ENCODE peak calls at places on chromosomes 11 and 22, in eight cellular contexts. One of them, this sample, is unnamed.

GRCh38 chr11:134950692-134951304 is 538.8 kb upstream of the B3GAT1 start:
- DNase-seq in T-cell: no peak
- DNase-seq in adrenal gland: no peak
- DNase-seq in thoracic aorta: no peak
- DNase-seq in T1000: no peak
- DNase-seq in NCI-H460: no peak
- DNase-seq in activated CD8-positive, alpha-beta memory T cell treated with anti-CD3 and anti-CD28 coated beads for 1 hour: no peak
- DNase-seq in cardiac fibroblast: peak
- DNase-seq in this sample: no peak

GRCh38 chr11:9144828-9145227 is 53.4 kb upstream of the SCUBE2 start:
- DNase-seq in T-cell: no peak
- DNase-seq in adrenal gland: no peak
- DNase-seq in thoracic aorta: no peak
- DNase-seq in T1000: no peak
- DNase-seq in NCI-H460: no peak
- DNase-seq in activated CD8-positive, alpha-beta memory T cell treated with anti-CD3 and anti-CD28 coated beads for 1 hour: no peak
- DNase-seq in cardiac fibroblast: no peak
- DNase-seq in this sample: no peak

GRCh38 chr11:119236490-119236889 is 30.4 kb downstream of the CBL start:
- DNase-seq in T-cell: no peak
- DNase-seq in adrenal gland: no peak
- DNase-seq in thoracic aorta: no peak
- DNase-seq in T1000: no peak
- DNase-seq in NCI-H460: no peak
- DNase-seq in activated CD8-positive, alpha-beta memory T cell treated with anti-CD3 and anti-CD28 coated beads for 1 hour: no peak
- DNase-seq in cardiac fibroblast: peak
- DNase-seq in this sample: no peak

GRCh38 chr11:122779047-122779629 is 59.2 kb upstream of the CRTAM start:
- DNase-seq in T-cell: no peak
- DNase-seq in adrenal gland: no peak
- DNase-seq in thoracic aorta: no peak
- DNase-seq in T1000: no peak
- DNase-seq in NCI-H460: no peak
- DNase-seq in activated CD8-positive, alpha-beta memory T cell treated with anti-CD3 and anti-CD28 coated beads for 1 hour: no peak
- DNase-seq in cardiac fibroblast: no peak
- DNase-seq in this sample: no peak

GRCh38 chr11:30788849-30789248 is 202.7 kb upstream of the MPPED2 start:
- DNase-seq in T-cell: no peak
- DNase-seq in adrenal gland: no peak
- DNase-seq in thoracic aorta: no peak
- DNase-seq in T1000: no peak
- DNase-seq in NCI-H460: no peak
- DNase-seq in activated CD8-positive, alpha-beta memory T cell treated with anti-CD3 and anti-CD28 coated beads for 1 hour: no peak
- DNase-seq in cardiac fibroblast: no peak
- DNase-seq in this sample: no peak

GRCh38 chr11:62806611-62807121 is 1.4 kb upstream of the NXF1 start:
- DNase-seq in T-cell: no peak
- DNase-seq in adrenal gland: peak
- DNase-seq in thoracic aorta: no peak
- DNase-seq in T1000: no peak
- DNase-seq in NCI-H460: no peak
- DNase-seq in activated CD8-positive, alpha-beta memory T cell treated with anti-CD3 and anti-CD28 coated beads for 1 hour: no peak
- DNase-seq in cardiac fibroblast: peak
- DNase-seq in this sample: no peak

GRCh38 chr11:3989251-3989650 is 105.3 kb upstream of the RRM1 start:
- DNase-seq in T-cell: no peak
- DNase-seq in adrenal gland: peak
- DNase-seq in thoracic aorta: no peak
- DNase-seq in T1000: no peak
- DNase-seq in NCI-H460: no peak
- DNase-seq in activated CD8-positive, alpha-beta memory T cell treated with anti-CD3 and anti-CD28 coated beads for 1 hour: no peak
- DNase-seq in cardiac fibroblast: no peak
- DNase-seq in this sample: no peak

GRCh38 chr11:44985721-44986120 is 35.0 kb upstream of the TP53I11 start:
- DNase-seq in T-cell: no peak
- DNase-seq in adrenal gland: no peak
- DNase-seq in thoracic aorta: no peak
- DNase-seq in T1000: no peak
- DNase-seq in NCI-H460: no peak
- DNase-seq in activated CD8-positive, alpha-beta memory T cell treated with anti-CD3 and anti-CD28 coated beads for 1 hour: no peak
- DNase-seq in cardiac fibroblast: no peak
- DNase-seq in this sample: peak

GRCh38 chr11:113319085-113319484 is 4.7 kb downstream of the TTC12 start:
- DNase-seq in T-cell: no peak
- DNase-seq in adrenal gland: no peak
- DNase-seq in thoracic aorta: no peak
- DNase-seq in T1000: no peak
- DNase-seq in NCI-H460: no peak
- DNase-seq in activated CD8-positive, alpha-beta memory T cell treated with anti-CD3 and anti-CD28 coated beads for 1 hour: no peak
- DNase-seq in cardiac fibroblast: no peak
- DNase-seq in this sample: no peak

GRCh38 chr11:9577032-9577431 is 3.6 kb downstream of the WEE1 start:
- DNase-seq in T-cell: no peak
- DNase-seq in adrenal gland: no peak
- DNase-seq in thoracic aorta: no peak
- DNase-seq in T1000: no peak
- DNase-seq in NCI-H460: no peak
- DNase-seq in activated CD8-positive, alpha-beta memory T cell treated with anti-CD3 and anti-CD28 coated beads for 1 hour: no peak
- DNase-seq in cardiac fibroblast: peak
- DNase-seq in this sample: no peak

GRCh38 chr11:127281534-127281933 is 281.0 kb upstream of the KIRREL3 start:
- DNase-seq in T-cell: no peak
- DNase-seq in adrenal gland: no peak
- DNase-seq in thoracic aorta: no peak
- DNase-seq in T1000: no peak
- DNase-seq in NCI-H460: no peak
- DNase-seq in activated CD8-positive, alpha-beta memory T cell treated with anti-CD3 and anti-CD28 coated beads for 1 hour: no peak
- DNase-seq in cardiac fibroblast: no peak
- DNase-seq in this sample: no peak

GRCh38 chr22:39808087-39808486 is 85.5 kb downstream of the ENTHD1 start:
- DNase-seq in T-cell: peak
- DNase-seq in adrenal gland: peak
- DNase-seq in thoracic aorta: no peak
- DNase-seq in T1000: no peak
- DNase-seq in NCI-H460: peak
- DNase-seq in activated CD8-positive, alpha-beta memory T cell treated with anti-CD3 and anti-CD28 coated beads for 1 hour: no peak
- DNase-seq in cardiac fibroblast: peak
- DNase-seq in this sample: no peak

GRCh38 chr22:40485813-40486610 is 115.6 kb downstream of the SGSM3 start:
- DNase-seq in T-cell: no peak
- DNase-seq in adrenal gland: peak
- DNase-seq in thoracic aorta: no peak
- DNase-seq in T1000: no peak
- DNase-seq in NCI-H460: no peak
- DNase-seq in activated CD8-positive, alpha-beta memory T cell treated with anti-CD3 and anti-CD28 coated beads for 1 hour: no peak
- DNase-seq in cardiac fibroblast: peak
- DNase-seq in this sample: no peak

GRCh38 chr11:8265681-8266241 is 2.1 kb upstream of the LMO1 start:
- DNase-seq in T-cell: no peak
- DNase-seq in adrenal gland: no peak
- DNase-seq in thoracic aorta: no peak
- DNase-seq in T1000: no peak
- DNase-seq in NCI-H460: no peak
- DNase-seq in activated CD8-positive, alpha-beta memory T cell treated with anti-CD3 and anti-CD28 coated beads for 1 hour: no peak
- DNase-seq in cardiac fibroblast: no peak
- DNase-seq in this sample: peak

GRCh38 chr11:68040121-68040956 is 1.5 kb downstream of the TCIRG1 start:
- DNase-seq in T-cell: peak
- DNase-seq in adrenal gland: no peak
- DNase-seq in thoracic aorta: no peak
- DNase-seq in T1000: peak
- DNase-seq in NCI-H460: no peak
- DNase-seq in activated CD8-positive, alpha-beta memory T cell treated with anti-CD3 and anti-CD28 coated beads for 1 hour: no peak
- DNase-seq in cardiac fibroblast: peak
- DNase-seq in this sample: no peak

GRCh38 chr11:19060629-19061028 is at the start of gene MRGPRX2:
- DNase-seq in T-cell: no peak
- DNase-seq in adrenal gland: no peak
- DNase-seq in thoracic aorta: no peak
- DNase-seq in T1000: no peak
- DNase-seq in NCI-H460: no peak
- DNase-seq in activated CD8-positive, alpha-beta memory T cell treated with anti-CD3 and anti-CD28 coated beads for 1 hour: no peak
- DNase-seq in cardiac fibroblast: no peak
- DNase-seq in this sample: no peak

GRCh38 chr22:50270302-50271010 is at the start of gene MAPK11:
- DNase-seq in T-cell: peak
- DNase-seq in adrenal gland: peak
- DNase-seq in thoracic aorta: no peak
- DNase-seq in T1000: peak
- DNase-seq in NCI-H460: peak
- DNase-seq in activated CD8-positive, alpha-beta memory T cell treated with anti-CD3 and anti-CD28 coated beads for 1 hour: no peak
- DNase-seq in cardiac fibroblast: peak
- DNase-seq in this sample: peak

GRCh38 chr22:18085188-18085587 is 7.4 kb downstream of the PEX26 start:
- DNase-seq in T-cell: no peak
- DNase-seq in adrenal gland: no peak
- DNase-seq in thoracic aorta: no peak
- DNase-seq in T1000: no peak
- DNase-seq in NCI-H460: no peak
- DNase-seq in activated CD8-positive, alpha-beta memory T cell treated with anti-CD3 and anti-CD28 coated beads for 1 hour: no peak
- DNase-seq in cardiac fibroblast: peak
- DNase-seq in this sample: no peak

GRCh38 chr11:37089439-37089838 is 491.4 kb upstream of the RAG2 start:
- DNase-seq in T-cell: no peak
- DNase-seq in adrenal gland: no peak
- DNase-seq in thoracic aorta: no peak
- DNase-seq in T1000: no peak
- DNase-seq in NCI-H460: no peak
- DNase-seq in activated CD8-positive, alpha-beta memory T cell treated with anti-CD3 and anti-CD28 coated beads for 1 hour: no peak
- DNase-seq in cardiac fibroblast: no peak
- DNase-seq in this sample: no peak

GRCh38 chr11:15159085-15159484 is 44.4 kb downstream of the INSC start:
- DNase-seq in T-cell: no peak
- DNase-seq in adrenal gland: no peak
- DNase-seq in thoracic aorta: no peak
- DNase-seq in T1000: no peak
- DNase-seq in NCI-H460: no peak
- DNase-seq in activated CD8-positive, alpha-beta memory T cell treated with anti-CD3 and anti-CD28 coated beads for 1 hour: no peak
- DNase-seq in cardiac fibroblast: peak
- DNase-seq in this sample: no peak

GRCh38 chr22:19103881-19104821 is 18.1 kb downstream of the DGCR2 start:
- DNase-seq in T-cell: no peak
- DNase-seq in adrenal gland: peak
- DNase-seq in thoracic aorta: no peak
- DNase-seq in T1000: no peak
- DNase-seq in NCI-H460: no peak
- DNase-seq in activated CD8-positive, alpha-beta memory T cell treated with anti-CD3 and anti-CD28 coated beads for 1 hour: no peak
- DNase-seq in cardiac fibroblast: peak
- DNase-seq in this sample: no peak

GRCh38 chr11:27141576-27141975 is 101.0 kb downstream of the BBOX1 start:
- DNase-seq in T-cell: no peak
- DNase-seq in adrenal gland: no peak
- DNase-seq in thoracic aorta: no peak
- DNase-seq in T1000: no peak
- DNase-seq in NCI-H460: no peak
- DNase-seq in activated CD8-positive, alpha-beta memory T cell treated with anti-CD3 and anti-CD28 coated beads for 1 hour: no peak
- DNase-seq in cardiac fibroblast: no peak
- DNase-seq in this sample: no peak

GRCh38 chr11:130456276-130456675 is 7.8 kb downstream of the ADAMTS15 start:
- DNase-seq in T-cell: no peak
- DNase-seq in adrenal gland: no peak
- DNase-seq in thoracic aorta: no peak
- DNase-seq in T1000: no peak
- DNase-seq in NCI-H460: no peak
- DNase-seq in activated CD8-positive, alpha-beta memory T cell treated with anti-CD3 and anti-CD28 coated beads for 1 hour: no peak
- DNase-seq in cardiac fibroblast: no peak
- DNase-seq in this sample: no peak

GRCh38 chr11:62709262-62710000 is 2.0 kb downstream of the GNG3 start:
- DNase-seq in T-cell: peak
- DNase-seq in adrenal gland: peak
- DNase-seq in thoracic aorta: peak
- DNase-seq in T1000: peak
- DNase-seq in NCI-H460: peak
- DNase-seq in activated CD8-positive, alpha-beta memory T cell treated with anti-CD3 and anti-CD28 coated beads for 1 hour: peak
- DNase-seq in cardiac fibroblast: peak
- DNase-seq in this sample: peak

GRCh38 chr22:45516923-45517675 is 14.4 kb downstream of the FBLN1 start:
- DNase-seq in T-cell: no peak
- DNase-seq in adrenal gland: no peak
- DNase-seq in thoracic aorta: no peak
- DNase-seq in T1000: peak
- DNase-seq in NCI-H460: no peak
- DNase-seq in activated CD8-positive, alpha-beta memory T cell treated with anti-CD3 and anti-CD28 coated beads for 1 hour: no peak
- DNase-seq in cardiac fibroblast: peak
- DNase-seq in this sample: no peak

GRCh38 chr11:117831661-117832415 is 7.3 kb upstream of the FXYD2 start:
- DNase-seq in T-cell: no peak
- DNase-seq in adrenal gland: peak
- DNase-seq in thoracic aorta: no peak
- DNase-seq in T1000: no peak
- DNase-seq in NCI-H460: no peak
- DNase-seq in activated CD8-positive, alpha-beta memory T cell treated with anti-CD3 and anti-CD28 coated beads for 1 hour: no peak
- DNase-seq in cardiac fibroblast: no peak
- DNase-seq in this sample: no peak

GRCh38 chr11:19393119-19393518 is 152.4 kb upstream of the E2F8 start:
- DNase-seq in T-cell: no peak
- DNase-seq in adrenal gland: no peak
- DNase-seq in thoracic aorta: no peak
- DNase-seq in T1000: no peak
- DNase-seq in NCI-H460: no peak
- DNase-seq in activated CD8-positive, alpha-beta memory T cell treated with anti-CD3 and anti-CD28 coated beads for 1 hour: no peak
- DNase-seq in cardiac fibroblast: no peak
- DNase-seq in this sample: no peak

GRCh38 chr11:68962527-68963250 is 18.1 kb downstream of the MRGPRD start:
- DNase-seq in T-cell: peak
- DNase-seq in adrenal gland: no peak
- DNase-seq in thoracic aorta: no peak
- DNase-seq in T1000: no peak
- DNase-seq in NCI-H460: no peak
- DNase-seq in activated CD8-positive, alpha-beta memory T cell treated with anti-CD3 and anti-CD28 coated beads for 1 hour: no peak
- DNase-seq in cardiac fibroblast: no peak
- DNase-seq in this sample: peak

GRCh38 chr11:45259607-45260006 is 26.5 kb downstream of the SYT13 start:
- DNase-seq in T-cell: no peak
- DNase-seq in adrenal gland: peak
- DNase-seq in thoracic aorta: no peak
- DNase-seq in T1000: no peak
- DNase-seq in NCI-H460: no peak
- DNase-seq in activated CD8-positive, alpha-beta memory T cell treated with anti-CD3 and anti-CD28 coated beads for 1 hour: no peak
- DNase-seq in cardiac fibroblast: no peak
- DNase-seq in this sample: peak

GRCh38 chr11:111336582-111337256 is 38.4 kb downstream of the POU2AF3 start:
- DNase-seq in T-cell: no peak
- DNase-seq in adrenal gland: peak
- DNase-seq in thoracic aorta: no peak
- DNase-seq in T1000: peak
- DNase-seq in NCI-H460: no peak
- DNase-seq in activated CD8-positive, alpha-beta memory T cell treated with anti-CD3 and anti-CD28 coated beads for 1 hour: no peak
- DNase-seq in cardiac fibroblast: peak
- DNase-seq in this sample: no peak

GRCh38 chr22:41382098-41382578 is 396 bp downstream of the TEF start:
- DNase-seq in T-cell: peak
- DNase-seq in adrenal gland: peak
- DNase-seq in thoracic aorta: peak
- DNase-seq in T1000: no peak
- DNase-seq in NCI-H460: no peak
- DNase-seq in activated CD8-positive, alpha-beta memory T cell treated with anti-CD3 and anti-CD28 coated beads for 1 hour: peak
- DNase-seq in cardiac fibroblast: peak
- DNase-seq in this sample: no peak

GRCh38 chr11:8036002-8036802 is 44.8 kb upstream of the TUB start:
- DNase-seq in T-cell: no peak
- DNase-seq in adrenal gland: peak
- DNase-seq in thoracic aorta: no peak
- DNase-seq in T1000: no peak
- DNase-seq in NCI-H460: no peak
- DNase-seq in activated CD8-positive, alpha-beta memory T cell treated with anti-CD3 and anti-CD28 coated beads for 1 hour: no peak
- DNase-seq in cardiac fibroblast: no peak
- DNase-seq in this sample: no peak

GRCh38 chr11:130806746-130807145 is 109.5 kb downstream of the SNX19 start:
- DNase-seq in T-cell: no peak
- DNase-seq in adrenal gland: no peak
- DNase-seq in thoracic aorta: no peak
- DNase-seq in T1000: no peak
- DNase-seq in NCI-H460: no peak
- DNase-seq in activated CD8-positive, alpha-beta memory T cell treated with anti-CD3 and anti-CD28 coated beads for 1 hour: no peak
- DNase-seq in cardiac fibroblast: no peak
- DNase-seq in this sample: no peak

This sample was measured in SJSA1.